ENCODE peak calls at places on chromosomes 12 and 14, in nine cellular contexts. O, V, H, W, Q, E, R, T and S are unnamed samples.
A peak's percentile ranks its signal among the peaks of the same experiment; 100 is the strongest.

GRCh38 chr12:27018071-27018470 is 3.9 kb upstream of the TM7SF3 start:
- DNase-seq in O (no peak), V (no peak), H (no peak), W (no peak), Q (no peak), E (no peak), R (no peak), T (no peak), S (no peak)

GRCh38 chr12:64171715-64172114 is 50.4 kb downstream of the KICS2 start:
- DNase-seq in O (no peak), V (no peak), H (peak; percentile 24), W (no peak), Q (no peak), E (peak; percentile 56), R (peak; percentile 32), T (peak; percentile 89), S (no peak)

GRCh38 chr12:13537623-13538022 is 341.1 kb downstream of the EMP1 start:
- DNase-seq in O (no peak), V (no peak), H (no peak), W (no peak), Q (no peak), E (no peak), R (no peak), T (no peak), S (no peak)

GRCh38 chr12:45850302-45850701 is 120.8 kb downstream of the ARID2 start:
- DNase-seq in O (no peak), V (no peak), H (no peak), W (no peak), Q (no peak), E (no peak), R (no peak), T (no peak), S (no peak)

GRCh38 chr12:113230315-113231274 is 9.3 kb downstream of the TPCN1 start:
- DNase-seq in O (no peak), V (no peak), H (peak; percentile 46), W (no peak), Q (no peak), E (no peak), R (peak; percentile 78), T (no peak), S (no peak)

GRCh38 chr12:16606201-16606849 is 363 bp upstream of the LMO3 start:
- DNase-seq in O (peak; percentile 86), V (peak; percentile 59), H (peak; percentile 72), W (peak; percentile 29), Q (no peak), E (peak; percentile 25), R (peak; percentile 37), T (no peak), S (no peak)

GRCh38 chr12:119659289-119659897 is 8.5 kb upstream of the PRKAB1 start:
- DNase-seq in O (peak; percentile 47), V (no peak), H (peak; percentile 33), W (peak; percentile 69), Q (peak; percentile 26), E (peak; percentile 10), R (no peak), T (no peak), S (peak; percentile 54)

GRCh38 chr14:60893916-60894315 is 87.0 kb downstream of the TRMT5 start:
- DNase-seq in O (peak; percentile 30), V (no peak), H (no peak), W (no peak), Q (no peak), E (no peak), R (no peak), T (no peak), S (no peak)

GRCh38 chr12:47721431-47721973 is 3.8 kb downstream of the ENDOU start:
- DNase-seq in O (no peak), V (no peak), H (no peak), W (no peak), Q (no peak), E (no peak), R (no peak), T (no peak), S (no peak)

GRCh38 chr12:54933381-54933780 is 51.2 kb downstream of the TESPA1 start:
- DNase-seq in O (no peak), V (no peak), H (peak; percentile 25), W (no peak), Q (peak; percentile 12), E (peak; percentile 79), R (no peak), T (no peak), S (peak; percentile 36)

GRCh38 chr12:15664491-15664890 is 124.7 kb downstream of the EPS8 start:
- DNase-seq in O (no peak), V (no peak), H (peak; percentile 53), W (no peak), Q (peak; percentile 56), E (peak; percentile 5), R (no peak), T (no peak), S (peak; percentile 15)

GRCh38 chr12:16030729-16031128 is 119.6 kb downstream of the DERA start:
- DNase-seq in O (no peak), V (no peak), H (no peak), W (no peak), Q (no peak), E (no peak), R (no peak), T (no peak), S (no peak)

GRCh38 chr12:130179191-130179590 is 16.9 kb downstream of the FZD10 start:
- DNase-seq in O (no peak), V (no peak), H (no peak), W (no peak), Q (no peak), E (no peak), R (no peak), T (peak; percentile 48), S (no peak)

GRCh38 chr12:14573118-14573517 is 5.4 kb upstream of the PLBD1 start:
- DNase-seq in O (no peak), V (no peak), H (no peak), W (no peak), Q (no peak), E (no peak), R (no peak), T (no peak), S (no peak)

GRCh38 chr12:54561164-54561563 is 11.8 kb downstream of the PDE1B start:
- DNase-seq in O (no peak), V (no peak), H (peak; percentile 46), W (no peak), Q (no peak), E (no peak), R (peak; percentile 35), T (no peak), S (no peak)

GRCh38 chr12:18054925-18055324 is 35.1 kb downstream of the RERGL start:
- DNase-seq in O (no peak), V (no peak), H (no peak), W (no peak), Q (no peak), E (no peak), R (no peak), T (no peak), S (no peak)

GRCh38 chr12:130954544-130954831 is 781 bp downstream of the ADGRD1 start:
- DNase-seq in O (no peak), V (peak; percentile 56), H (no peak), W (no peak), Q (no peak), E (no peak), R (no peak), T (no peak), S (no peak)

DNA sequence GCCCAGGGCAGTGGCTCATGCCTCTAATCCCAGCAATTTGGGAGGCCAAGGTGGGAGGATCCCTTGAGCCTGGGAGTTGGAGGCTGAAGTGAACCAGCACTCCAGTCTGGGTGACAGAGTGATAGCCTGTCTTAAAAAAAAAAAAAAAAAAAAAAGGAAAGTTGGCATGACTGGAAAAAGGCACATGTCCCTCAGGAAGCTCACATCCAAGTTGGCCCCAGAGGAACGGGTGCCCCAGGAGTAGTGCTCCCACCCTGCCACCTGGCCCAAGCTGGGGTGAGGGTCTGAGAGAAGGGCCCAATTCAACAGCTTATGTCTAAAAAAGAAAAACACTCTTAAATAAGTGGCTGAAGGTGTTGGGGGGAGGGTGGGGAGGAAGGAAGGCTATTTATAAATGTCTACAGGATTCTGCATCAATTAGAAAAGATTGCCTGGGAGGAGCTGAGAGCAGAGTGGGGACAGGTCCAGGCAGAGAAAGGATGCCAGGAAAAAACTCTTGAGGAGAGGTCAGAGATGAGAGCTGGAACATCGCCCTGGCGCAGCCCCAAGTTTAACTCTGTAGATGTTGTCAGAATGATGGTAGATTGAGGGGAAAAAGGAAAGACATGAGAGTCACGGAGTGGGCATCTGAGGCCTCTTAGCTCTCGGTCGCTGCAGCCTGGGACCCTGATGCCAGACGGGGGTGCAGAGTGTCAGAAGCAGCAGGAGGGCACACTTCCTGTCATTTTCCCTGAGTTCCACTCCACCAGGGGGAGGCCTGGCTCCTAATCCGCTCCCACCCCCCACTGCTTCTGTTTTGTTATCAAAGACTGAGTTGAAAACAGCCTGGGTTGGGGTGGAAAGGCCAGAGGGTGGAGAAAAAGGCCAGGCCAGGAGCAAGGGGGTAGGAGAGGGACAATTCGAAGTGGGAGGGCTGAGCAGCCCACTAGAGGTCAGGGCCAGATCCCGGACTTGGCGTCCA is 7.3 kb downstream of the SPRYD3 start:
- DNase-seq in O (no peak), V (peak; percentile 48), H (peak; percentile 85), W (peak; percentile 82), Q (no peak), E (no peak), R (peak; percentile 80), T (no peak), S (no peak)
- TF ChIP-seq CTCF in O (peak; percentile 26), V (no peak), H (peak; percentile 40), W (peak; percentile 45), Q (no peak), E (no peak), R (no peak), T (no peak), S (no peak)

GRCh38 chr12:112116232-112117060 is 7.9 kb upstream of the NAA25 start:
- DNase-seq in O (peak; percentile 95), V (peak; percentile 61), H (peak; percentile 95), W (peak; percentile 82), Q (peak; percentile 69), E (no peak), R (peak; percentile 80), T (peak; percentile 81), S (no peak)
- H3K27ac ChIP-seq in O (peak overlapping the region; percentile 88), V (peak overlapping the region; percentile 94), H (peak overlapping the region; percentile 95), W (peak overlapping the region; percentile 35), Q (peak overlapping the region; percentile 78), E (peak overlapping the region; percentile 20), R (peak overlapping the region; percentile 72), T (peak overlapping the region; percentile 92), S (peak overlapping the region; percentile 48)

GRCh38 chr14:96284430-96284829 is 28.4 kb downstream of the BDKRB1 start:
- DNase-seq in O (no peak), V (no peak), H (no peak), W (no peak), Q (no peak), E (no peak), R (no peak), T (no peak), S (no peak)
- TF ChIP-seq CTCF in O (no peak), V (no peak), H (no peak), W (no peak), Q (no peak), E (no peak), R (no peak), T (no peak), S (no peak)

DNA sequence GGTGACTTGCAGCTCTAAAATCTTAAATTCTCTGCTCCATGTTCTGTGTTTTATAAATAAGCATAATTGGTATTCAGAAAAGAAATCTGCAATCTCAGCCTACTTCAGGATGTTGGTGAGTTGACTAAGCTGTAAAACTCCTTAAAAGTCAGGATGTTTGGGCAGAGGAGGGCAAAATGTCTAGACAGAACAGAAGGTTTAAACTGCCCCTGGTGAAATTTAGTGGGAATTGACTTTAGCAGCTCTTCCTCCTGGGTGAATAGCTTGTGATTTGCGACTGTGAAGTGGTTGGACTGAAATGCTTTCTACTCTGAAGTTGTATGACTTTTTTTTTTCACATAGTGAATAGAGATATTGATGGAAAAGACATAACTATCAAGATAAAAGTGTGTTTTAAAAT is 85.8 kb downstream of the CAND1 start:
- DNase-seq in O (peak; percentile 22), V (no peak), H (peak; percentile 31), W (no peak), Q (no peak), E (no peak), R (no peak), T (no peak), S (no peak)
- H3K27ac ChIP-seq in O (no peak overlapping the region), V (no peak overlapping the region), H (no peak overlapping the region), W (peak overlapping the region; percentile 62), Q (no peak overlapping the region), E (no peak overlapping the region), R (no peak overlapping the region), T (no peak overlapping the region), S (no peak overlapping the region)